ENCODE peak calls at places on chromosome 16, in four cellular contexts. One of them, this sample, is unnamed.

GRCh38 chr16:47018223-47018891 is 44.9 kb upstream of the DNAJA2 start:
- DNase-seq in BJ: no peak
- DNase-seq in A549: peak; percentile 80
- DNase-seq in AG09319: no peak
- DNase-seq in this sample: no peak

GRCh38 chr16:81604960-81605383 is 160.4 kb downstream of the CMIP start:
- DNase-seq in BJ: no peak
- DNase-seq in A549: no peak
- DNase-seq in AG09319: no peak
- DNase-seq in this sample: no peak

GRCh38 chr16:578870-579405 is 9.2 kb downstream of the PIGQ start:
- DNase-seq in BJ: no peak
- DNase-seq in A549: peak; percentile 61
- DNase-seq in AG09319: peak; percentile 48
- DNase-seq in this sample: no peak

GRCh38 chr16:28504707-28505404 is 1.8 kb downstream of the IL27 start:
- DNase-seq in BJ: no peak
- DNase-seq in A549: no peak
- DNase-seq in AG09319: no peak
- DNase-seq in this sample: no peak

GRCh38 chr16:5032748-5033167 is 977 bp downstream of the NAGPA start:
- DNase-seq in BJ: no peak
- DNase-seq in A549: no peak
- DNase-seq in AG09319: no peak
- DNase-seq in this sample: no peak

GRCh38 chr16:2757344-2757743 is 4.9 kb downstream of the SRRM2 start:
- DNase-seq in BJ: no peak
- DNase-seq in A549: no peak
- DNase-seq in AG09319: no peak
- DNase-seq in this sample: no peak

GRCh38 chr16:80074329-80074728 is 466.5 kb upstream of the DYNLRB2 start:
- DNase-seq in BJ: no peak
- DNase-seq in A549: no peak
- DNase-seq in AG09319: no peak
- DNase-seq in this sample: no peak

GRCh38 chr16:72475688-72476087 is 303.7 kb upstream of the PMFBP1 start:
- DNase-seq in BJ: no peak
- DNase-seq in A549: no peak
- DNase-seq in AG09319: no peak
- DNase-seq in this sample: no peak

GRCh38 chr16:86928517-86929148 is 350.3 kb downstream of the FOXL1 start:
- DNase-seq in BJ: no peak
- DNase-seq in A549: no peak
- DNase-seq in AG09319: no peak
- DNase-seq in this sample: no peak

DNA sequence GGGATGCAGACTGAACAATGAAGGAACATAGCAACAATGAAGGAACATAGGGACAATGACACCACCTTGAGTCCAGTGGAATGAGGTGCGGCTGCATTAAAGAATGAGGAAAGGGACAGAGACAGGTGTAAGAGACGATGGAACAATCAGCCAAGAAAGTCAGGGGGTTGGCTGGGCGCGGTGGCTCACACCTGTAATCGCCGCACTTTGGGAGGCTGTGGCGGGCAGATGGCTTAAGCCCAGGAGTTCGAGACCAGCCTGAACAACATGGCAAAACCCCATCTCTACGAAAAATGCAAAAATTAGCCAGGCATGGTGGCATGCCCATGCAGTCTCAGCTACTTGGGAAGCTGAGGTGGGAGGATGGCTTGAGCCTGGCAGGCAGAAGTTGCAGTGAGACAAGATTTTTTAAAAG is 13.6 kb upstream of the CBFB start:
- DNase-seq in BJ: no peak
- DNase-seq in A549: no peak
- DNase-seq in AG09319: no peak
- DNase-seq in this sample: no peak
- TF ChIP-seq CTCF in BJ: no peak
- TF ChIP-seq CTCF in A549: peak; percentile 19
- TF ChIP-seq CTCF in AG09319: no peak
- TF ChIP-seq CTCF in this sample: no peak

DNA sequence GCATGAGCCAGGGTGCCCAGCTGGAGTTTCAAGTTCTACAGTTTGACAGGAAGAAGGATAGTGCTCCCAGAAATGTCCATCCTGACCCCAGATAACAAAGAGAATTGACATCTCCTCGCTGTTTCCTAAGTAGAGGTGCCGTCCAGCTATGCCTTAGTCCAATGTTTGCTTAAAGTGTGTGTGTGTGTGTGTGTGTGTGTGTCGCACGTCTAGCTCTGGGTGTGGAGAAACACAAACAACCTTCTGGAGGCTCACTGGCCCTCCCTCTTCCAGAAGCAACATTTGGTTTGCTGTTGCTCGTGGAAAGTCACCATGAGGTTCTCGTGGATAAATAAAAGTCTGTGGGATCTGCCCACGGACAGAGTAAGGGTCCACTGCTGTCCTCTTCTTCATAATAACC is 22.1 kb downstream of the EMP2 start:
- DNase-seq in BJ: no peak
- DNase-seq in A549: no peak
- DNase-seq in AG09319: no peak
- DNase-seq in this sample: no peak
- TF ChIP-seq CTCF in BJ: no peak
- TF ChIP-seq CTCF in A549: no peak
- TF ChIP-seq CTCF in AG09319: no peak
- TF ChIP-seq CTCF in this sample: no peak

GRCh38 chr16:68085259-68086071 is at the start of gene NFATC3:
- DNase-seq in BJ: peak; percentile 61
- DNase-seq in A549: peak; percentile 34
- DNase-seq in AG09319: peak; percentile 92
- DNase-seq in this sample: no peak

GRCh38 chr16:68086336-68086821 is 1.2 kb downstream of the NFATC3 start:
- DNase-seq in BJ: no peak
- DNase-seq in A549: peak; percentile 69
- DNase-seq in AG09319: no peak
- DNase-seq in this sample: no peak

GRCh38 chr16:68083861-68084503 is 1.2 kb upstream of the NFATC3 start:
- DNase-seq in BJ: no peak
- DNase-seq in A549: no peak
- DNase-seq in AG09319: no peak
- DNase-seq in this sample: no peak

GRCh38 chr16:68083239-68083781 is 1.9 kb upstream of the NFATC3 start:
- DNase-seq in BJ: no peak
- DNase-seq in A549: no peak
- DNase-seq in AG09319: no peak
- DNase-seq in this sample: no peak

GRCh38 chr16:68084504-68085258 is 489 bp upstream of the NFATC3 start:
- DNase-seq in BJ: no peak
- DNase-seq in A549: peak; percentile 92
- DNase-seq in AG09319: no peak
- DNase-seq in this sample: peak; percentile 81
- TF ChIP-seq CTCF in BJ: peak; percentile 27
- TF ChIP-seq CTCF in A549: no peak
- TF ChIP-seq CTCF in AG09319: no peak
- TF ChIP-seq CTCF in this sample: no peak

GRCh38 chr16:71421911-71422310 is 19.9 kb downstream of the TLE7 start:
- DNase-seq in BJ: no peak
- DNase-seq in A549: peak; percentile 51
- DNase-seq in AG09319: no peak
- DNase-seq in this sample: no peak
- TF ChIP-seq CTCF in BJ: peak; percentile 38
- TF ChIP-seq CTCF in A549: peak; percentile 34
- TF ChIP-seq CTCF in AG09319: peak; percentile 14
- TF ChIP-seq CTCF in this sample: peak; percentile 57

DNA sequence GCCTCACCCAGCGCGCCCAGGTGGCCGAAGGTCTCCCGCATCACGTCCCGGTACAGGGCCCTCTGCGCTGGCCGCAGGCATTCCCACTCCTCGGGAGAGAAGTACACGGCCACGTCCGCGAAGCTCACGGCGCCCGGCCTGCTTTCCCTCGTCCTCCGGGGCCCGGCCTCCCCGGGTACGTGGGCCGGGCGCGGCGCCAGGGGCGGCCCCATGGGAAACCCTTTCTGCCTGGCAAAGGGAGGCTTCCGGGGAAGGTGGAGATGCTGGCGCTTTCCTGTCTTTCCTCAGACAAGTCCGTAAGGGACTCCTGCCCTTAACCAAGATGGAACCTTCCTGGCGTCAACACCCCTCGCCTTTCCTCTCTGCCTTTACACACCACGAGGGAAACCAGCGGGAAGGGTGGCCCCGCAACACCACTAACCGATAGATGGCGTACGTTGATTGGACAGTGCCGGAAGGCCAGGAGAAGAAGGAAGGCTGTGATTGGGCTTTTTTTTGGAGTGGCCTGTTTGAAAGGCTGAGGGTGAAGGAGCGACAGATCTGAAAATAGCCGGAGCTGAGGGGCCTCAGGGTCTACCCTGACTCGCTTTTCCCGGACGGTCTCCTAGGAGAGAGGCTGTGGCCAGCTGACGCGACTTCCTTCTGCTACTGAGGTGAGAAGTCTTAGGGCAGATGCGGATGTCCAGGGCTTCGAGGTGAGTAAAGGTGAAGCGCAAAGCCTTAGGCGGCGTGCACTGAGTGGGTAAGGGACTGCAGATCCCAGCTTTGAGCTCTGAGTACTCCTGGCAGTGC is at the start of gene ZNF785:
- DNase-seq in BJ: peak; percentile 98
- DNase-seq in A549: no peak
- DNase-seq in AG09319: peak; percentile 98
- DNase-seq in this sample: peak; percentile 95
- TF ChIP-seq CTCF in BJ: no peak
- TF ChIP-seq CTCF in A549: no peak
- TF ChIP-seq CTCF in AG09319: peak; percentile 34
- TF ChIP-seq CTCF in this sample: no peak

DNA sequence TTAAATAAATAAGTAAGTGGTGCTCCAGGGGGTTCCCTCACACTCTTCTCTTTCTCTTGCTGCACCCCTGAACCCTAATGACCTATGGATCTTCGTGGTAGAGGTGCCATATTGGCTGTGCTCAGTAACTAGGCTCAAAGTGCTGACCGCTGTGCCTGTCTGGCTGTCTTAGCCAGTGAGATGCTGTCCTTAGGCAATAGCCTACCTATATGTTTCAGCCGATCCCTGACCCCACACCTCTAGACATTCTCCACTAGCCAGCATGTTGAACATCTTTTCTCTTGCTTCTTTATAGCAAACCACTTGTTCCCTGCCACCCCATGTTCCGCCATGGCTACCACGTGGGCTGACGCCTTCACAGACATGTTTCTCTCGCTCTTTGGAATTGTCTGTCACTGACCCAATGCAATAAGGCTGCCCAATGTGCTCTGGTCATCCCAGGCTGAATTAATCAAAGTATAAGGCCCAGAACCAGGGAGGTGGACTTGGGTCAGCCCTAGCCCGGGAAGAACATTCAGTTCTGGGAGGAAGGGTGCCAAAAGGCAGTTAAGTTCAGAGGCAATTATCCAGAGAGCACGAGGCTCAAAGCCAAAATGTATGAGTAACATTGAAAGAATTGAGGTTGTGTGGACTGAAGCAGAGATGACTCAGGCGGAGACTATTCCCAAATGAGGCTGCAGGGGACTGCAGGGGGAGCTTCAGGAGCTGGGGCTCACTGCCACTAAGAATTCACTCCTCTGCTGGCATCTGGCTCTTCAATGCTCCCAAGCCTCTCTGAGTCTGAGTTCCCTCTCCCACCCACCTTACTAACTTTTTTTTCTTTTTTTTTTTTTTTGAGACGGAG is 28.7 kb upstream of the TNRC6A start:
- DNase-seq in BJ: peak; percentile 97
- DNase-seq in A549: peak; percentile 89
- DNase-seq in AG09319: peak; percentile 94
- DNase-seq in this sample: peak; percentile 99
- TF ChIP-seq CTCF in BJ: peak; percentile 62
- TF ChIP-seq CTCF in A549: peak; percentile 32
- TF ChIP-seq CTCF in AG09319: peak; percentile 51
- TF ChIP-seq CTCF in this sample: peak; percentile 52

DNA sequence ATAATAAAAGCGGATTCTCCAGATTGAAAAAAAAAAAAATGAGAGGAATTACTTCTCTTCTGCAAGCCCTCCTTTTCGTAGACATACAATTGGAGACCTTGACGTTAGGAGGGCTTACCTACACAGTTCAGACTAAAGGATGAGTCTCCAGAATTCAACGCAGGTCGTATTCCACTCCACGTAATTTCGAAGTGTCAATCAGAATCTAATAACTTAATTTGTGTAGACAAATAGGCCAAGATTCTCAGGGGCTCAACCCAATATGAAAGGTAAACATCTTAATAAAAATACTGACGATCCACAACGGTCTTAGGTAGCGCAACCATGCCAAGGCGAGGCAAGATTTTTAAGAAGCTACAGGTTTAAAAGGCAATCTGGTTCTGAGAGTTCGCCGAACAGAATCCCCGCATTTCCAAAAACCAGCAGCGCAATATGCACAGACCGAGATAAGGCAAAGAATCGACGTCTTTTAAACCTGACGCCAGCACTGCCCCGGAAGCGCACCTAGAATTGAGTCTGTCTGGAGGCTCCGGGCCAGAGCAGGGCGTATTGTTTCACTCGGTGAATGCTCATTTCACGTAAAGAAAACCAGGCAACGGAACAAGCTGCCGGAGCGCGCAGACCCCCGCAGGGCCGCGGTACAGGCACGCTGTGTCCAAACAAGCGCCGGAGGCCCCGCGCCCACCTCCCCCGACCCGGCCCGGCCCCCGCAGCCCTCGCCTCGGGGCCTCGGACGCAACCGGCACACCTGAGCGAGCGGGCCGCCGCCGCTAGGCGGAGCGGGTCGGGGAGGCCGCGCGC is 623 bp downstream of the MBTPS1 start:
- DNase-seq in BJ: no peak
- DNase-seq in A549: peak; percentile 19
- DNase-seq in AG09319: no peak
- DNase-seq in this sample: no peak
- TF ChIP-seq CTCF in BJ: no peak
- TF ChIP-seq CTCF in A549: no peak
- TF ChIP-seq CTCF in AG09319: no peak
- TF ChIP-seq CTCF in this sample: no peak

GRCh38 chr16:85222151-85222863 is 110.0 kb upstream of the CIBAR2 start:
- DNase-seq in BJ: no peak
- DNase-seq in A549: no peak
- DNase-seq in AG09319: no peak
- DNase-seq in this sample: no peak

GRCh38 chr16:85221081-85221809 is 109.0 kb upstream of the CIBAR2 start:
- DNase-seq in BJ: no peak
- DNase-seq in A549: no peak
- DNase-seq in AG09319: no peak
- DNase-seq in this sample: no peak

GRCh38 chr16:85221810-85222150 is 109.5 kb upstream of the CIBAR2 start:
- DNase-seq in BJ: no peak
- DNase-seq in A549: no peak
- DNase-seq in AG09319: no peak
- DNase-seq in this sample: no peak

GRCh38 chr16:85216522-85217375 is 104.5 kb upstream of the CIBAR2 start:
- DNase-seq in BJ: no peak
- DNase-seq in A549: no peak
- DNase-seq in AG09319: no peak
- DNase-seq in this sample: no peak

GRCh38 chr16:85220125-85220839 is 108.0 kb upstream of the CIBAR2 start:
- DNase-seq in BJ: peak; percentile 44
- DNase-seq in A549: no peak
- DNase-seq in AG09319: peak; percentile 85
- DNase-seq in this sample: peak; percentile 78
- TF ChIP-seq CTCF in BJ: peak; percentile 7
- TF ChIP-seq CTCF in A549: no peak
- TF ChIP-seq CTCF in AG09319: no peak
- TF ChIP-seq CTCF in this sample: no peak